ENCODE peak calls at places on chromosomes 1 and 21, in ten cellular contexts. D is AG09309; G is CD8-positive, alpha-beta T cell; M is right lobe of liver; W is fibroblast of mammary gland; P is lower leg skin; F is fibroblast of pulmonary artery; H is GM10248; R is stomach; O is psoas muscle. Z is an unnamed sample.

GRCh38 chr1:6600410-6601048 is 2.1 kb downstream of the KLHL21 start:
- DNase-seq in D (no peak), M (peak), F (no peak), P (no peak), O (no peak), H (no peak), G (no peak), R (no peak), W (no peak), Z (no peak)

GRCh38 chr1:27603320-27603961 is 503 bp downstream of the AHDC1 start:
- DNase-seq in O (peak), H (peak), W (no peak), P (peak), D (no peak), G (no peak), M (no peak), R (peak), F (no peak), Z (peak)

GRCh38 chr1:82273816-82274215 is 473.1 kb downstream of the ADGRL2 start:
- DNase-seq in F (peak), W (peak), M (no peak), H (no peak), R (no peak), O (no peak), G (no peak), P (no peak), D (no peak), Z (no peak)

GRCh38 chr1:35855016-35855700 is 27.9 kb upstream of the AGO1 start:
- DNase-seq in M (no peak), O (no peak), D (no peak), H (no peak), P (no peak), R (no peak), W (no peak), F (no peak), G (no peak), Z (no peak)

GRCh38 chr21:45067462-45068285 is 6.7 kb upstream of the ADARB1 start:
- DNase-seq in O (no peak), P (peak), H (no peak), R (no peak), M (no peak), F (no peak), W (no peak), D (no peak), G (no peak), Z (no peak)

GRCh38 chr1:69523032-69523431 is 44.7 kb upstream of the LRRC7 start:
- DNase-seq in F (peak), D (peak), H (no peak), W (peak), O (no peak), P (no peak), G (no peak), R (no peak), M (no peak), Z (no peak)

GRCh38 chr1:65910432-65910831 is 117.7 kb downstream of the PDE4B start:
- DNase-seq in W (no peak), D (no peak), R (no peak), M (no peak), F (no peak), H (no peak), P (no peak), O (no peak), G (no peak), Z (no peak)

GRCh38 chr1:23799570-23800395 is 771 bp downstream of the GALE start:
- DNase-seq in H (peak), P (peak), D (no peak), W (peak), G (no peak), M (peak), O (peak), R (peak), F (peak), Z (peak)

DNA sequence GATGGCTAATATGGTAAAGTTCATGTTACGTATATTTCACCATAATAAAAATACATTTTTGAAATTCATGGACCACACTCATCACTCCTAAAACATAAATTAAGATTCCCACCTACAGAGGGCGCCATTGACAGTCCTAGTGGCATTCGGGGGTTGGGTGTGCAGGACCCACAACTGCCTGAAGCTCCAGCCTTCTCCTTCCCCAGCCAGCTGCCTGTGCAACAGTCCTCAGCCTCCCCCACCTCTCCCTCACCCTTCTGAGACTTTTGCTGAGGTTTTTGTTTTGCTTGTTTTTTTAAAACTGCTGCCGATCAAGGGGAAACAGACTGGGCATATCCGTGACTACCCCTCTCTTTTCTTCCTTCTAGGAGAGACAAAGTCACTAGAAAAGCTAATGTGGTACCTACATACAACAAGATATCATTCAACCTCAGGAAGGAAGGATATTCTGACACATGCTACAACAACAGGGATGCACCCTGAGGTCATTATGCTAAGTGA is 9.3 kb upstream of the EVA1C start:
- DNase-seq in D (no peak), M (no peak), R (peak), O (peak), P (no peak), G (peak), H (peak), W (peak), F (peak), Z (peak)
- TF ChIP-seq CTCF in D (peak), M (peak), R (peak), O (peak), P (peak), G (peak), H (peak), W (peak), F (peak), Z (peak)

GRCh38 chr1:1058921-1059493 is 15.1 kb downstream of the RNF223 start:
- DNase-seq in D (no peak), H (no peak), G (no peak), R (no peak), O (no peak), P (no peak), W (no peak), F (no peak), M (no peak), Z (no peak)
- TF ChIP-seq CTCF in D (no peak), H (peak), G (no peak), R (no peak), O (peak), P (no peak), W (no peak), F (no peak), M (peak), Z (peak)

DNA sequence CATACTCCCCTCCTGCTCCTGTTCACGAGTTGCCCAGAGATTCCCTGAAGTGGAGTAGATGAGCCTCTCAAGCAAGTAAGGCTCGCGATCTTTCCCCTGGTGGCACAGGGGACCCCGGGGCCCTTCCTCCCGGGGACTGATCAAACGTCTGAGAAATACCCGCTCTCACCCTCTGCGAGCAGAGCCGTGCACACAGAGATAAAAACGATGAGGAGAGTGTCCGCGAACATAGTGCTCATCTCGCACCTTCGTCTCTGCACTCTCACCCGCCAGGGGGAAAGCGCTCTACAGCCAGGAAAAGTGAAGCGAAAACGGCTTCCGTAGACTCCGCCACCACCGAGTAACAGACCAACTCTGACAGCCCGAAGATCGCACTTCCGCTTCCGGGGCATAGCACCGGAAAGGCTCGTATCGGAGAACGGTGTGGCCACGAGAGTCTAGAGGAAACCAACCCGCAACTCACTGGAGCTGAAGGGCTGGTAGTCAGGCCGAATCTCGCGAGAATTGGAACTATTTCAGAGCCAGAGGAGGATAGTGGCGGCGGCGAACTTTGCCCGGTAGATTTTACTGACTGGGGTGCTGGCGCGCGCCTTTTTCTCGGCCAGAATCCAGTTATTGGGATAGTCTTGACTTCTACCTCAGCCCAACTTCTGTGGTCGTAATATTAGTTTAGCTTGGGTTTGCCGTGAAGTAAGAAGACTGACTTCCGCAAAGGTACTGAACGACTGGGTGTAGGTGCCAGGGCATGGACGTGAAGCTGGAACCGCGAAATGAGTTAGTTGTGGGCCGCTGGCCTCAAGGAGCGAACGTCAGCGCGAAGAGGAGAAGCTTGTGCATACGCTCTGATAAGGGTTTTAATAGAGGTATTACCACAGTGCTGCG is at the start of gene TMCO1:
- DNase-seq in D (peak), P (peak), F (peak), M (peak), H (peak), G (peak), R (peak), O (peak), W (peak), Z (peak)
- TF ChIP-seq CTCF in D (peak), P (no peak), F (peak), M (no peak), H (no peak), G (peak), R (no peak), O (peak), W (peak), Z (peak)

GRCh38 chr1:114033219-114033706 is 54.0 kb downstream of the OLFML3 start:
- DNase-seq in W (no peak), H (peak), R (no peak), P (no peak), G (no peak), D (no peak), O (no peak), M (no peak), F (peak), Z (peak)
- TF ChIP-seq CTCF in W (peak), H (peak), R (peak), P (no peak), G (peak), D (peak), O (peak), M (peak), F (peak), Z (peak)

DNA sequence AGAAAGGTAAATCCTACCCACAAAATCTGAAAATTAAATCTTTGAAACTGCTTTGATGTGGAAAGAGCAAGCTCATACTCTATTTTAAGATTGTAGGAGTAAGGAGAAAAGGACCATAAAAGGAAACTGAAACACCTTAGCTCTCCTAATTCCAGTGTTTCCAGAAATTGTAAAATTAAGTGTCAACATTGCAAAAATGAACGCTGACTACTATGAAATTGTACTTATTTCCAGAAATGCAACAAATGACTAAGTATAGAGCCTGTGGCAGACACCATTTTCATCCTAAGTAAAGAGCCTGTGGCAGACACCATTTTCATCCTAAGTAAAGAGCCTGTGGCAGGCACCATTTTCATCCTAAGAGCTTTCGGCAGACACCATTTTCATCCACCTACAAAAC is 6.9 kb upstream of the SIPA1L2 start:
- DNase-seq in W (no peak), H (no peak), G (no peak), D (no peak), M (no peak), F (no peak), R (no peak), P (no peak), O (no peak), Z (no peak)
- TF ChIP-seq CTCF in W (no peak), H (no peak), G (no peak), D (no peak), M (no peak), F (no peak), R (no peak), P (no peak), O (no peak), Z (no peak)

GRCh38 chr1:34787461-34788420 is 5.1 kb upstream of the GJA4 start:
- DNase-seq in O (no peak), P (peak), G (no peak), R (no peak), W (peak), D (no peak), F (peak), H (no peak), M (no peak), Z (no peak)
- TF ChIP-seq CTCF in O (no peak), P (no peak), G (no peak), R (no peak), W (peak), D (peak), F (peak), H (peak), M (peak), Z (peak)

Z was measured in GM13977.